ENCODE peak calls at places on chromosomes 6 and 20, in six cellular contexts. C, H, U, S, Z and O are unnamed samples.

GRCh38 chr6:14763139-14763538 is 482.7 kb upstream of the JARID2 start:
- DNase-seq in C (no peak), H (peak; percentile 46), U (no peak), S (no peak), Z (no peak), O (no peak)

GRCh38 chr6:56803594-56803993 is 151.3 kb upstream of the BEND6 start:
- DNase-seq in C (no peak), H (no peak), U (no peak), S (no peak), Z (no peak), O (no peak)

GRCh38 chr6:69456086-69456485 is 340.7 kb downstream of the LMBRD1 start:
- DNase-seq in C (no peak), H (no peak), U (no peak), S (no peak), Z (no peak), O (no peak)

GRCh38 chr6:33075568-33076405 is at the start of gene HLA-DPB1:
- DNase-seq in C (no peak), H (peak; percentile 59), U (no peak), S (peak; percentile 22), Z (peak; percentile 80), O (peak; percentile 44)

GRCh38 chr20:13113731-13114130 is 105.0 kb downstream of the SPTLC3 start:
- DNase-seq in C (no peak), H (no peak), U (no peak), S (no peak), Z (no peak), O (no peak)

GRCh38 chr6:84271086-84271716 is 43.8 kb upstream of the CEP162 start:
- DNase-seq in C (no peak), H (no peak), U (no peak), S (no peak), Z (no peak), O (no peak)

GRCh38 chr6:89347825-89348224 is 4.7 kb downstream of the UBE2J1 start:
- DNase-seq in C (no peak), H (no peak), U (no peak), S (no peak), Z (peak; percentile 37), O (no peak)

GRCh38 chr20:5215592-5216304 is 88.9 kb downstream of the CDS2 start:
- DNase-seq in C (no peak), H (no peak), U (no peak), S (no peak), Z (peak; percentile 84), O (no peak)

GRCh38 chr20:49821850-49822249 is 9.2 kb downstream of the SLC9A8 start:
- DNase-seq in C (no peak), H (peak; percentile 37), U (peak; percentile 46), S (no peak), Z (peak; percentile 5), O (no peak)

GRCh38 chr6:34200340-34200971 is 36.2 kb upstream of the HMGA1 start:
- DNase-seq in C (no peak), H (peak; percentile 9), U (no peak), S (no peak), Z (no peak), O (no peak)

GRCh38 chr6:108737594-108738546 is 110.4 kb upstream of the ARMC2 start:
- DNase-seq in C (peak; percentile 81), H (peak; percentile 90), U (no peak), S (no peak), Z (peak; percentile 82), O (peak; percentile 46)

GRCh38 chr6:132401120-132401940 is at the start of gene MOXD1:
- DNase-seq in C (no peak), H (peak; percentile 61), U (no peak), S (no peak), Z (peak; percentile 11), O (peak; percentile 92)

GRCh38 chr20:6735913-6736845 is 31.3 kb upstream of the BMP2 start:
- DNase-seq in C (no peak), H (no peak), U (no peak), S (no peak), Z (no peak), O (no peak)

GRCh38 chr6:142796571-142796970 is 148.4 kb downstream of the HIVEP2 start:
- DNase-seq in C (no peak), H (no peak), U (no peak), S (no peak), Z (no peak), O (peak; percentile 80)

GRCh38 chr6:83429857-83430605 is 820 bp downstream of the ME1 start:
- DNase-seq in C (no peak), H (peak; percentile 59), U (no peak), S (no peak), Z (peak; percentile 39), O (no peak)

GRCh38 chr6:144286503-144287393 is 1.6 kb downstream of the UTRN start:
- DNase-seq in C (peak; percentile 62), H (peak; percentile 97), U (peak; percentile 42), S (no peak), Z (peak; percentile 94), O (peak; percentile 78)

GRCh38 chr20:62921119-62921687 is 5.1 kb downstream of the DIDO1 start:
- DNase-seq in C (no peak), H (peak; percentile 63), U (no peak), S (peak; percentile 48), Z (peak; percentile 53), O (peak; percentile 68)

GRCh38 chr6:90464507-90464906 is 122.4 kb downstream of the MAP3K7 start:
- DNase-seq in C (no peak), H (no peak), U (no peak), S (no peak), Z (no peak), O (no peak)

GRCh38 chr6:12931639-12932038 is 215.1 kb downstream of the PHACTR1 start:
- DNase-seq in C (no peak), H (no peak), U (no peak), S (no peak), Z (no peak), O (no peak)

GRCh38 chr6:15312500-15312899 is 66.6 kb downstream of the JARID2 start:
- DNase-seq in C (no peak), H (peak; percentile 42), U (no peak), S (no peak), Z (peak; percentile 70), O (no peak)

GRCh38 chr6:167350731-167351655 is 26.1 kb downstream of the TTLL2 start:
- DNase-seq in C (peak; percentile 60), H (peak; percentile 19), U (peak; percentile 28), S (peak; percentile 74), Z (peak; percentile 76), O (peak; percentile 93)
- H3K4me1 ChIP-seq in C (peaks cover 15% of the 10 kb centered on the region), H (no peaks in the 10 kb centered on the region), U (no peaks in the 10 kb centered on the region), S (peaks cover 10% of the 10 kb centered on the region), Z (peaks cover 6% of the 10 kb centered on the region), O (peaks cover 25% of the 10 kb centered on the region)

DNA sequence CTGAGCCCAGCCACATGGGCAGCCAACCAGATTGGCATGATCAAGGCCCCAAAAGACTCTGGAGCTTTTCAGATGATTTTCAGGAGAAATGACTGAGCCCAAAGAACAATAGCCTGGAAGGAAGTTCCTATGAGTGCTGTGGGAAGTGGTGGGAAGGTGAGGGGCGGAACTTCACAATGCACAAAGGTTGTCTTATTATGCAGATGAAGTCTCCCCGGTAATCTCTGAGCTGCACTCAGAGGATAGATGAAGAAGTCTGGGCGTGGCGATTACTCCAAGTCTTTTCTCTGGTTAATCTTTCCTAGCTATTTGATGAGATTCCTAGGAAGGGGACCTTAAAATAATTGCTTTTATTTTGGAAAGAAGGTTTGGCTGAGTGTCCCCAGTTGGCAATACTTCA is 36.9 kb downstream of the LBP start:
- DNase-seq in C (no peak), H (no peak), U (no peak), S (no peak), Z (no peak), O (no peak)
- H3K4me1 ChIP-seq in C (no peaks in the 10 kb centered on the region), H (no peaks in the 10 kb centered on the region), U (no peaks in the 10 kb centered on the region), S (no peaks in the 10 kb centered on the region), Z (no peaks in the 10 kb centered on the region), O (no peaks in the 10 kb centered on the region)

GRCh38 chr6:26464014-26464413 is 6.3 kb downstream of the BTN2A1 start:
- DNase-seq in C (no peak), H (no peak), U (no peak), S (no peak), Z (peak; percentile 11), O (no peak)

GRCh38 chr6:26468829-26469228 is 11.1 kb downstream of the BTN2A1 start:
- DNase-seq in C (no peak), H (no peak), U (no peak), S (no peak), Z (no peak), O (no peak)

GRCh38 chr6:26459023-26459810 is 1.5 kb downstream of the BTN2A1 start:
- DNase-seq in C (no peak), H (no peak), U (no peak), S (no peak), Z (no peak), O (no peak)

GRCh38 chr6:26465776-26466175 is 8.0 kb downstream of the BTN2A1 start:
- DNase-seq in C (no peak), H (no peak), U (no peak), S (no peak), Z (no peak), O (no peak)

GRCh38 chr6:26464416-26465131 is 6.8 kb downstream of the BTN2A1 start:
- DNase-seq in C (no peak), H (no peak), U (no peak), S (no peak), Z (no peak), O (no peak)
- H3K4me1 ChIP-seq in C (peaks cover 31% of the 10 kb centered on the region), H (peaks cover 8% of the 10 kb centered on the region), U (peaks cover 6% of the 10 kb centered on the region), S (peaks cover 34% of the 10 kb centered on the region), Z (peaks cover 5% of the 10 kb centered on the region), O (peaks cover 34% of the 10 kb centered on the region)

DNA sequence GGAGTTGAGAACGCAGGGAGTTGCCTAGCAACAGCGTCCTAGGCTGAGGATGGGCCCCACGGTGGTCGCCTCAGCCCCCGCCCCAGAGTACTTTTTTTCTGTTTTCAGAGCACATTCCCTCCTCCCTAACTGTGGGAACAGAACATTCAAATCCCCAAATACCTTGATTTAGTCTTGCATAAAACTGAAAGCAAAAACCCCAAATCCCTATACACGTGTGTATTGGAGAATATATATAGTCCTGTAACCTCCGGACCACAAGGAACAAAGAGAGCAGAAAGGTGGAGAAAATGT is 280 bp upstream of the NCOA5 start:
- DNase-seq in C (no peak), H (no peak), U (no peak), S (no peak), Z (no peak), O (no peak)
- H3K4me1 ChIP-seq in C (peaks cover 29% of the 10 kb centered on the region), H (peaks cover 33% of the 10 kb centered on the region), U (no peaks in the 10 kb centered on the region), S (peaks cover 40% of the 10 kb centered on the region), Z (peaks cover 26% of the 10 kb centered on the region), O (peaks cover 34% of the 10 kb centered on the region)

GRCh38 chr20:40939667-40940066 is 89.0 kb upstream of the TOP1 start:
- DNase-seq in C (no peak), H (no peak), U (no peak), S (no peak), Z (no peak), O (no peak)

GRCh38 chr20:40941023-40941655 is 87.5 kb upstream of the TOP1 start:
- DNase-seq in C (no peak), H (no peak), U (no peak), S (no peak), Z (no peak), O (no peak)

GRCh38 chr20:40933758-40934157 is 94.9 kb upstream of the TOP1 start:
- DNase-seq in C (no peak), H (no peak), U (no peak), S (no peak), Z (no peak), O (no peak)

GRCh38 chr20:40942015-40942414 is 86.6 kb upstream of the TOP1 start:
- DNase-seq in C (no peak), H (no peak), U (no peak), S (no peak), Z (no peak), O (no peak)

GRCh38 chr20:40938020-40938419 is 90.6 kb upstream of the TOP1 start:
- DNase-seq in C (no peak), H (no peak), U (no peak), S (no peak), Z (no peak), O (no peak)
- H3K4me1 ChIP-seq in C (no peaks in the 10 kb centered on the region), H (no peaks in the 10 kb centered on the region), U (no peaks in the 10 kb centered on the region), S (no peaks in the 10 kb centered on the region), Z (no peaks in the 10 kb centered on the region), O (no peaks in the 10 kb centered on the region)